ENCODE peak calls at places on chromosomes 6 and 20, in six cellular contexts. N is colonic mucosa, B is brain microvascular endothelial cell, Q is small intestine, M is psoas muscle, E is bronchial epithelial cell. P is an unnamed sample. For H3K36me3, the result is how much of the 10 kb centered on the place peaks cover.

GRCh38 chr6:7786206-7786605 is 60.3 kb downstream of the BMP6 start:
- DNase-seq in M (no peak), Q (no peak), B (no peak), E (no peak), N (no peak), P (no peak)

GRCh38 chr6:106056060-106056737 is 29.9 kb upstream of the PRDM1 start:
- DNase-seq in Q (peak), B (no peak), E (no peak), M (no peak), N (no peak), P (no peak)

GRCh38 chr20:40189621-40190020 is 499.4 kb downstream of the MAFB start:
- DNase-seq in Q (no peak), B (no peak), N (no peak), E (peak), M (no peak), P (no peak)

GRCh38 chr20:35448788-35449373 is 6.5 kb upstream of the CEP250 start:
- DNase-seq in Q (no peak), B (no peak), N (no peak), E (no peak), M (no peak), P (no peak)

GRCh38 chr6:139525415-139525814 is 151.0 kb upstream of the CITED2 start:
- DNase-seq in N (no peak), M (no peak), E (no peak), Q (no peak), B (no peak), P (no peak)

GRCh38 chr6:163415620-163416379 is 1.3 kb downstream of the QKI start:
- DNase-seq in M (peak), Q (no peak), B (peak), N (no peak), E (peak), P (peak)

GRCh38 chr20:17137692-17138091 is 89.1 kb upstream of the PCSK2 start:
- DNase-seq in M (no peak), Q (no peak), N (no peak), B (no peak), E (no peak), P (no peak)

GRCh38 chr6:39228992-39229767 is at the start of gene KCNK5:
- DNase-seq in N (peak), Q (peak), E (peak), M (peak), B (peak), P (peak)

GRCh38 chr6:53492860-53493634 is 51.9 kb downstream of the GCLC start:
- DNase-seq in M (no peak), Q (peak), E (peak), B (peak), N (no peak), P (peak)

GRCh38 chr6:104596091-104596490 is 263.6 kb downstream of the HACE1 start:
- DNase-seq in Q (no peak), M (no peak), B (no peak), N (no peak), E (no peak), P (no peak)

GRCh38 chr6:150294713-150295112 is 74.1 kb upstream of the IYD start:
- DNase-seq in M (no peak), B (no peak), N (no peak), Q (no peak), E (no peak), P (no peak)

GRCh38 chr6:52663120-52663934 is 7.6 kb upstream of the TMEM14A start:
- DNase-seq in M (no peak), E (peak), Q (peak), N (peak), B (peak), P (peak)

GRCh38 chr6:37418727-37419126 is 14.3 kb upstream of the CMTR1 start:
- DNase-seq in E (no peak), Q (no peak), B (no peak), N (no peak), M (no peak), P (peak)

GRCh38 chr6:159184559-159184958 is 15.4 kb downstream of the FNDC1 start:
- DNase-seq in Q (no peak), B (no peak), M (no peak), E (no peak), N (no peak), P (no peak)

GRCh38 chr20:53935353-53936084 is 134.9 kb downstream of the BCAS1 start:
- DNase-seq in M (no peak), N (no peak), Q (no peak), B (no peak), E (no peak), P (no peak)

GRCh38 chr20:49283703-49284625 is 6.1 kb upstream of the ZNFX1 start:
- DNase-seq in E (no peak), N (no peak), B (no peak), M (no peak), Q (no peak), P (no peak)

GRCh38 chr6:28900577-28901266 is 23.1 kb downstream of the TRIM27 start:
- DNase-seq in N (no peak), Q (no peak), E (no peak), B (no peak), M (no peak), P (no peak)

GRCh38 chr20:35743693-35744491 is 1.8 kb upstream of the RBM39 start:
- DNase-seq in N (no peak), M (no peak), E (no peak), B (no peak), Q (peak), P (no peak)

GRCh38 chr20:54256202-54256601 is 48.3 kb downstream of the PFDN4 start:
- DNase-seq in M (no peak), E (no peak), B (no peak), Q (no peak), N (no peak), P (no peak)

GRCh38 chr6:145744619-145745018 is 9.3 kb upstream of the EPM2A start:
- DNase-seq in E (peak), M (no peak), N (no peak), Q (no peak), B (no peak), P (no peak)

GRCh38 chr6:70838907-70839285 is 118.0 kb downstream of the B3GAT2 start:
- DNase-seq in N (no peak), Q (no peak), E (no peak), M (no peak), B (no peak), P (no peak)

GRCh38 chr6:132931937-132932336 is 117.6 kb downstream of the RPS12 start:
- DNase-seq in B (peak), M (no peak), E (no peak), N (no peak), Q (no peak), P (no peak)

GRCh38 chr6:94510877-94511276 is 1066.5 kb upstream of the MANEA start:
- DNase-seq in Q (no peak), B (no peak), E (no peak), M (no peak), N (no peak), P (no peak)

GRCh38 chr6:123745877-123746276 is 57.8 kb upstream of the NKAIN2 start:
- DNase-seq in M (no peak), B (peak), N (no peak), Q (no peak), E (peak), P (no peak)

GRCh38 chr6:144350176-144350575 is 65.0 kb downstream of the UTRN start:
- DNase-seq in E (no peak), N (no peak), Q (no peak), M (no peak), B (no peak), P (no peak)

GRCh38 chr6:138682722-138683521 is 90.6 kb upstream of the CCDC28A start:
- DNase-seq in B (peak), M (no peak), E (peak), Q (no peak), N (no peak), P (no peak)

GRCh38 chr20:11853359-11853758 is 64.3 kb upstream of the BTBD3 start:
- DNase-seq in E (peak), M (no peak), Q (no peak), B (no peak), N (no peak), P (no peak)

GRCh38 chr6:56370591-56371198 is 123.3 kb upstream of the COL21A1 start:
- DNase-seq in N (peak), E (peak), Q (peak), B (peak), M (no peak), P (peak)

GRCh38 chr6:133635447-133635846 is 253.5 kb upstream of the TCF21 start:
- DNase-seq in E (peak), N (no peak), B (no peak), Q (no peak), M (no peak), P (no peak)

GRCh38 chr6:43836507-43836906 is 66.5 kb downstream of the VEGFA start:
- DNase-seq in Q (no peak), B (no peak), E (peak), M (no peak), N (no peak), P (no peak)

GRCh38 chr20:24783631-24784492 is 165.2 kb upstream of the CST7 start:
- DNase-seq in M (no peak), N (no peak), E (no peak), Q (no peak), B (no peak), P (peak)

GRCh38 chr6:84581494-84582259 is 182.7 kb downstream of the TBX18 start:
- DNase-seq in M (no peak), B (peak), N (no peak), E (peak), Q (no peak), P (no peak)

GRCh38 chr6:117615981-117616961 is 14.0 kb upstream of the GOPC start:
- DNase-seq in N (no peak), B (peak), E (no peak), Q (no peak), M (no peak), P (no peak)

GRCh38 chr20:36969478-36970186 is 18.1 kb upstream of the SAMHD1 start:
- DNase-seq in E (no peak), Q (peak), M (no peak), B (no peak), N (no peak), P (no peak)

GRCh38 chr6:168133707-168134398 is 54.8 kb upstream of the FRMD1 start:
- DNase-seq in E (no peak), N (peak), B (no peak), Q (no peak), M (no peak), P (no peak)

GRCh38 chr20:45077559-45077958 is 23.4 kb downstream of the KCNS1 start:
- DNase-seq in E (no peak), B (no peak), Q (no peak), M (no peak), N (no peak), P (no peak)

GRCh38 chr20:18326990-18327389 is 38.7 kb downstream of the ZNF133 start:
- DNase-seq in N (no peak), Q (no peak), M (no peak), B (no peak), E (no peak), P (no peak)
- H3K36me3 ChIP-seq in N (under half), Q (under half), M (under half), B (under half), E (under half), P (under half)

DNA sequence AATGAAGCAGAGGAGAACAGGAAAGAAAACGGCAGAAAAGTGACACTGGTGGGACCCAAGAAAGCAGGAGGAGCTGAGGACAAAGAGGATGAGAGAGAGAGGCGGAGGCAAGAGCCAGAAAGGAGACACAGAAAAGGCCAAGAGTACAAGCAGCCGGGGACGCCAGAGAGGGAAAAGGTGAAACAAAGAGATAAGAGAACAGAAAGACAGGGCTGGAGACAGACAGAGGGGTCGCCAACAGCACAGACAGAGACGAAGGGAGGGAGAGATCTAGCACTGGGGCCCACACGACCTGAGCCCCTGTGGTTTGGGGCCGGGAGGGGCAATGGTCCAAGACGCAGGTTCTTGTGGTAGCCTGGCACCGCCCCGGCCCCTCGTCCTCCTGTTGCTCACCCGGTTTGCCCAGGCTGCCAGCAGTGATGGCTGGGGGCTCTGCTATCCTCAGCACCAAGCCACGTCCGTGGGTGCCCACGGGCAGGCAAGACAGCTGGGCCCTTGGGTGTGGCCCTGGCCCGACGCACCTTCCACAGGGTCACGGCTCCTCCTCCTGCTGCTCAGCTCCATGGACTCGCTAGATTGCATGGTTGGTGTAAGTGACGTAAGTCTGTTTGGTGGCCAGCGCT is 123.5 kb downstream of the GRM4 start:
- DNase-seq in Q (peak), N (peak), M (no peak), E (no peak), B (no peak), P (no peak)
- H3K36me3 ChIP-seq in Q (under half), N (under half), M (under half), E (under half), B (under half), P (under half)

DNA sequence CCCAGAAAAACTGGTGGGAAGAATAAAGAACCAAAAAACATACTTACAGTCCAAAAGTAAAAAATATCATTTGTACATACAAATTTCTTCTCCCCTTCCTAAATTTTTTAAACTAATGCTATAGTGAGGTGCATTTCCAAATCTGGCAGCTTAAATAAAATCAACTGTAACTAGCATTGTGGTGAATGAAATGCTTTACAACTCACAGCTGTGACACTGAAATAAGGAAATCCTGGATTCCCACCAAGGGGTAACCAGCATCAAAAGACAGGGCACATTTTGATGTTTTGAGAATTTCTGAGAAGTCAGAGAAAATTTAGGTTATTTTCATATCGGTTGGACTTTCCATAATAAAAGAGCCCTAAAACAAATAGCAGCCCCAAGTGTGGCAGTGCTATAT is 27.3 kb downstream of the BACH2 start:
- DNase-seq in N (no peak), E (no peak), M (no peak), Q (no peak), B (no peak), P (no peak)
- H3K36me3 ChIP-seq in N (under half), E (under half), M (under half), Q (under half), B (under half), P (under half)

DNA sequence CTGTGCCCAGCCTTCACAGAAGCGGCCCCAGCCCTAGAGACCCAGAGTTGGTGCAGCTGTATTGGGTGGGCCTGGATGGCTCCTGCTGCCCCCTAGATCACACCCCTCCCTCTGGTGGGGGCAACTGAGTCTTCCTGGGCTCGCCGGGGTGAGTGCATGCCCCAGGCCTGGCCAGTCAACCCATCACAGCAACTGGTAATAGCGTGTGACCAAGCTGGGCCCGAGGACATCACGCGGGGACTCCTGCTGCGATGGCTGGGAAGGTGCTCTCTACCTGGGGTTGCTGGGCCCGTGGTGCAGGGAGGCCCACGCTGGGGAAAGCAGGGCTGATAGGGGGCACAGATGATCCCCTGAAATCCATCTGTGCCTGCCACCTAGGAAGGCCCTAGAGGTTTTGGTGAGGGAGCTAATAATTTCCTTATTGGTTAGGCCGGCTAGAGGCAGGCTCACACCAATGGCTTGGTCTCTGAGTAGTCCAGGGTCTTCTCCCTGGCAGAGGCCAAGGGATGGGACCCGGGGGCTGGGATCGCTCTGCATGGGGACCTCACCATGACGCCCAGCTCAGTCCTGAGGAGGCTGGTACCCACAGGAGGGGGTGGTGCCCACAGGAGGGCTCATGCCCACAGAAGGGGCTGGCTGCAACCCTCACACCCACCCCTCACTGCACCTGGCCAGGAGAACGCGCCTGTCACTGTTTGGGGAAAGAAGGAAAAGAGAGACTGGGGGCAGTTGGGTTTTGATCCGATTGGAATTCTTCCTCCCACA is 103.9 kb downstream of the ASXL1 start:
- DNase-seq in E (no peak), M (no peak), Q (no peak), B (no peak), N (no peak), P (no peak)
- H3K36me3 ChIP-seq in E (under half), M (under half), Q (under half), B (under half), N (under half), P (under half)

DNA sequence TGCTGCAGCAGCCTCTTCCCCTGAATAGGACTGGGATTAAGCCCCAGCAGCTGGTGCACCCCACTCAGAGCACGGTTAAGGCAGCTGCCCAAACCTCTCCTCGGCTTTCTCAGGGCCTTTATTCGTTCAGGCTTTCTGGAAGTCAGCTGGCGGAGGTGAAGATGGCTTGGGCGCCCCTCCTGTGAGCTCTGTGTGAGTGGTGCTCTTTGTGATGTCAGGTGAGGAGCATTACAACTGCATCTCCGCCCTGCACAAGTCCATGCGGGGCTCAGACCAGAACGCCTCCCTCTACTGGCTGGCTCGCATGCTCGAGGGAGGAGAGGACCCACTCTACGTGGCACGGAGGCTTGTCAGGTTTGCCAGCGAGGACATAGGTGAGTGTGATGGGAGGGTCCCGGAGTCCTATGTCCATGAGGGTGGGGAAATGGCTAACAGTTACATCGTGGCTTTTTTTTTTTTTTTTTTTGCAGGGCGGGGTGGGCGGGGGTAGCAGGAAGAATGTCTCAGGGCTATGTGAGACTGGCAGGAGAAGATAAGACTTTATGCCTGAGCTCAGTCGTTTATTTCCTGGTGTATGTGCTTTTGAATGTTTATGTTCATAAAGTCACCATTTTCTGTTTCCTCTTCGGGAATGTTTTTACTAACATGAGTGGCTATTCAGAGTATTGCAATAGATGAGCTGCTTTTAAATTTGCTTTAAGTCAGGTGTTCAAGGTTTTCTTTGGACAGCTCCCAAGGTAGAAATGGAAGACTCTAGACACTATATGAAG is 18.2 kb downstream of the WRNIP1 start:
- DNase-seq in M (no peak), Q (peak), E (no peak), B (no peak), N (peak), P (no peak)
- H3K36me3 ChIP-seq in M (half or more), Q (under half), E (under half), B (under half), N (under half), P (under half)

GRCh38 chr6:24859608-24860007 is 60.9 kb upstream of the ARMH2 start:
- DNase-seq in M (no peak), N (no peak), B (no peak), E (peak), Q (no peak), P (no peak)
- H3K36me3 ChIP-seq in M (half or more), N (under half), B (under half), E (under half), Q (under half), P (under half)

DNA sequence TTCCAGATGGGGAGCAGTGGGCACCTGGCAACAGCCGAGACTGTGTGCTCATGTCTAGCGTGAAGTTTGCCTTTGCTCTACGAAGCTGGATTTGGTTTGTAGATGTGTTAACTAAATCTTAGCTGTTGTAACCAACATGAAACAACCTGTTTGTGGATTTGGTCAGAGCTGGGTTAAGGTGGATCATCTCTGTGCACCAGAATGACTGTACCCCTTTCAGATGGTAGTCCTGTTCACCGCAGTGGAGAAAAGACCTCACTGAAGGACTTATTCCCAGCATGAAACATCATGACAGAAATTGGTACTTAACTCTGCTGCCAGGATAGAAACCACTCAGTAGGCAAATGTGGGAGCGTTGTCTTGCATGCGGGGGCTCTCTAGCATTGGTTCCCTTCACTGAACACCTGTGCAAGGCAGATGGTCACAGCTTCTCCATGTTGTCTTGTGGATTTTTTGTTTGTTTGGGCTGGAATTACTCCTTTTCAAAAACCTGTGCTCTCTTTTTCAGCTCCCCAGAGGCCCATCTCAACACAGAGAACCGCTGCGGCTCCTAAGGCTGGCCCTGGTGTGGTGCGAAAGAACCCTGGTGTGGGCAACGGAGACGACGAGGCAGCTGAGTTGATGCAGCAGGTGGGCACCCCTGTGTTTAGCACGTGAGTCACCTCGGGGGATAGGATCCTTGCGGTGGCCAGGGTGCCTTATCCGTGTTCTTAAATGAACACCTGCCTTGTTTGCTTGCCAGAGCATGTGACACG is 19.3 kb upstream of the EFCAB8 start:
- DNase-seq in N (no peak), E (no peak), Q (no peak), M (no peak), B (no peak), P (no peak)
- H3K36me3 ChIP-seq in N (under half), E (under half), Q (under half), M (half or more), B (half or more), P (under half)